ENCODE peak calls at places on chromosomes 11 and 22, in eight cellular contexts. J, Q, R, Z, M, W, H and O are unnamed samples.

GRCh38 chr22:49535126-49535525 is 292.5 kb downstream of the BRD1 start:
- DNase-seq in J (no peak), Q (no peak), R (peak), Z (no peak), M (no peak), W (no peak), H (no peak), O (no peak)

GRCh38 chr11:93348931-93349330 is 18.4 kb downstream of the DEUP1 start:
- DNase-seq in J (no peak), Q (no peak), R (no peak), Z (no peak), M (no peak), W (no peak), H (no peak), O (no peak)

GRCh38 chr11:8839957-8840945 is 70.7 kb upstream of the AKIP1 start:
- DNase-seq in J (peak), Q (peak), R (no peak), Z (peak), M (no peak), W (no peak), H (no peak), O (no peak)

GRCh38 chr11:130999992-131000770 is 83.9 kb upstream of the SNX19 start:
- DNase-seq in J (peak), Q (peak), R (peak), Z (peak), M (peak), W (no peak), H (peak), O (peak)

GRCh38 chr22:41288245-41288946 is 2.4 kb upstream of the RANGAP1 start:
- DNase-seq in J (peak), Q (peak), R (peak), Z (peak), M (peak), W (no peak), H (peak), O (peak)

GRCh38 chr11:133362921-133363320 is 169.4 kb downstream of the OPCML start:
- DNase-seq in J (no peak), Q (no peak), R (no peak), Z (no peak), M (no peak), W (no peak), H (no peak), O (no peak)

GRCh38 chr11:105202844-105203548 is 63.4 kb upstream of the CARD18 start:
- DNase-seq in J (no peak), Q (no peak), R (no peak), Z (peak), M (peak), W (no peak), H (peak), O (no peak)

GRCh38 chr11:117384045-117384444 is 56.4 kb downstream of the CEP164 start:
- DNase-seq in J (peak), Q (peak), R (peak), Z (peak), M (peak), W (no peak), H (peak), O (peak)

GRCh38 chr22:30553971-30554370 is 7.4 kb upstream of the SEC14L6 start:
- DNase-seq in J (no peak), Q (no peak), R (no peak), Z (no peak), M (no peak), W (no peak), H (no peak), O (no peak)

GRCh38 chr11:91163619-91164451 is 941.0 kb upstream of the CHORDC1 start:
- DNase-seq in J (peak), Q (no peak), R (no peak), Z (peak), M (peak), W (no peak), H (peak), O (peak)

GRCh38 chr22:29314537-29315285 is 786 bp downstream of the RASL10A start:
- DNase-seq in J (peak), Q (no peak), R (peak), Z (no peak), M (no peak), W (no peak), H (no peak), O (no peak)

GRCh38 chr11:84720706-84721402 is 906.3 kb downstream of the DLG2 start:
- DNase-seq in J (no peak), Q (no peak), R (no peak), Z (no peak), M (no peak), W (no peak), H (no peak), O (no peak)

GRCh38 chr11:2789331-2789730 is 89.5 kb upstream of the KCNQ1OT1 start:
- DNase-seq in J (no peak), Q (no peak), R (peak), Z (no peak), M (no peak), W (no peak), H (no peak), O (no peak)

GRCh38 chr11:113163291-113164030 is 150.9 kb upstream of the TTC12 start:
- DNase-seq in J (no peak), Q (no peak), R (peak), Z (no peak), M (no peak), W (no peak), H (no peak), O (no peak)

GRCh38 chr11:82557274-82557673 is 176.4 kb downstream of the FAM181B start:
- DNase-seq in J (no peak), Q (no peak), R (no peak), Z (no peak), M (no peak), W (no peak), H (no peak), O (no peak)

GRCh38 chr22:26038365-26038764 is 130.9 kb upstream of the SEZ6L start:
- DNase-seq in J (no peak), Q (no peak), R (no peak), Z (no peak), M (no peak), W (no peak), H (no peak), O (no peak)

GRCh38 chr11:130068546-130068985 is 1.1 kb upstream of the APLP2 start:
- DNase-seq in J (no peak), Q (peak), R (peak), Z (no peak), M (no peak), W (no peak), H (no peak), O (no peak)

GRCh38 chr11:78192223-78192719 is 3.6 kb downstream of the USP35 start:
- DNase-seq in J (no peak), Q (no peak), R (peak), Z (no peak), M (no peak), W (no peak), H (no peak), O (no peak)

GRCh38 chr22:37728620-37729019 is 31.8 kb downstream of the TRIOBP start:
- DNase-seq in J (no peak), Q (no peak), R (peak), Z (no peak), M (no peak), W (no peak), H (no peak), O (no peak)

GRCh38 chr22:27419473-27419872 is 382.1 kb downstream of the MN1 start:
- DNase-seq in J (no peak), Q (no peak), R (no peak), Z (peak), M (no peak), W (no peak), H (no peak), O (no peak)

GRCh38 chr11:66339686-66340483 is 3.7 kb upstream of the RIN1 start:
- DNase-seq in J (no peak), Q (no peak), R (no peak), Z (no peak), M (no peak), W (no peak), H (no peak), O (no peak)

GRCh38 chr11:87324817-87325489 is 287.2 kb downstream of the TMEM135 start:
- DNase-seq in J (no peak), Q (peak), R (no peak), Z (no peak), M (no peak), W (no peak), H (no peak), O (no peak)

GRCh38 chr11:119222308-119222707 is 16.2 kb downstream of the CBL start:
- DNase-seq in J (no peak), Q (no peak), R (peak), Z (peak), M (no peak), W (no peak), H (no peak), O (peak)

GRCh38 chr11:77044356-77044755 is 10.2 kb downstream of the B3GNT6 start:
- DNase-seq in J (no peak), Q (no peak), R (no peak), Z (no peak), M (no peak), W (no peak), H (no peak), O (no peak)

GRCh38 chr11:77047007-77047927 is 13.1 kb downstream of the B3GNT6 start:
- DNase-seq in J (peak), Q (peak), R (peak), Z (peak), M (peak), W (peak), H (peak), O (peak)

GRCh38 chr11:77049081-77049480 is 14.9 kb downstream of the B3GNT6 start:
- DNase-seq in J (no peak), Q (no peak), R (no peak), Z (no peak), M (no peak), W (no peak), H (no peak), O (no peak)

GRCh38 chr11:77044886-77045285 is 10.7 kb downstream of the B3GNT6 start:
- DNase-seq in J (no peak), Q (no peak), R (no peak), Z (no peak), M (no peak), W (no peak), H (no peak), O (no peak)

GRCh38 chr11:77046060-77046501 is 11.9 kb downstream of the B3GNT6 start:
- DNase-seq in J (peak), Q (peak), R (peak), Z (peak), M (no peak), W (no peak), H (peak), O (no peak)
- H3K4me3 ChIP-seq in J (no peak), Q (no peak), R (peak), Z (no peak), M (no peak), W (no peak), H (peak), O (no peak)

GRCh38 chr11:406796-407650 is 7.8 kb downstream of the SIGIRR start:
- DNase-seq in J (peak), Q (peak), R (peak), Z (peak), M (no peak), W (peak), H (peak), O (peak)
- TF ChIP-seq CTCF in J (no peak), Q (peak), R (no peak), Z (no peak), M (no peak), W (no peak), H (peak), O (no peak)

GRCh38 chr11:6332066-6332465 is 11.8 kb upstream of the CAVIN3 start:
- DNase-seq in J (no peak), Q (no peak), R (no peak), Z (no peak), M (no peak), W (no peak), H (no peak), O (no peak)

GRCh38 chr11:6336293-6336692 is 16.0 kb upstream of the CAVIN3 start:
- DNase-seq in J (no peak), Q (no peak), R (no peak), Z (no peak), M (no peak), W (no peak), H (no peak), O (no peak)

GRCh38 chr11:6333112-6333511 is 12.8 kb upstream of the CAVIN3 start:
- DNase-seq in J (no peak), Q (no peak), R (peak), Z (no peak), M (no peak), W (no peak), H (no peak), O (no peak)

DNA sequence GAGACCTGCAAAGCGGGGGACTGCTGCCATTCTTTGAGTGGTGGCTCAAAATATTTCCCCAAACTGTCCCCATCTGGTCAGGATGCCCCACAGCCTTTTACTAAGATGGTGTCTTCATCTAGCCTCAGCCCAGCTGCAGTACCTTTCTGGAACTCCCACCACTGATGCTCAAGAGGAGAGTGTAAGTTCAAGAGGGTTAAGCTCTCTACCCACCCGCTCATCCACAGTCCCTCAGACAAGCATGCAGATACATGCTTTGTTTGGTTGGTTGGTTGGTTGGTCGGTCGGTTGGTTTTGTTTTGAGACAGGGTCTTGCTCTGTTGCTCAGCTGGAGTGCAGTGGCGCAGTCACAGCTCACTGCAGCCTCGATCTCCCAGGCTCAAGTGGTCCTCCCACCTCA is 14.5 kb upstream of the CAVIN3 start:
- DNase-seq in J (no peak), Q (no peak), R (no peak), Z (no peak), M (no peak), W (no peak), H (no peak), O (no peak)
- H3K4me3 ChIP-seq in J (no peak), Q (no peak), R (no peak), Z (no peak), M (no peak), W (no peak), H (no peak), O (no peak)

DNA sequence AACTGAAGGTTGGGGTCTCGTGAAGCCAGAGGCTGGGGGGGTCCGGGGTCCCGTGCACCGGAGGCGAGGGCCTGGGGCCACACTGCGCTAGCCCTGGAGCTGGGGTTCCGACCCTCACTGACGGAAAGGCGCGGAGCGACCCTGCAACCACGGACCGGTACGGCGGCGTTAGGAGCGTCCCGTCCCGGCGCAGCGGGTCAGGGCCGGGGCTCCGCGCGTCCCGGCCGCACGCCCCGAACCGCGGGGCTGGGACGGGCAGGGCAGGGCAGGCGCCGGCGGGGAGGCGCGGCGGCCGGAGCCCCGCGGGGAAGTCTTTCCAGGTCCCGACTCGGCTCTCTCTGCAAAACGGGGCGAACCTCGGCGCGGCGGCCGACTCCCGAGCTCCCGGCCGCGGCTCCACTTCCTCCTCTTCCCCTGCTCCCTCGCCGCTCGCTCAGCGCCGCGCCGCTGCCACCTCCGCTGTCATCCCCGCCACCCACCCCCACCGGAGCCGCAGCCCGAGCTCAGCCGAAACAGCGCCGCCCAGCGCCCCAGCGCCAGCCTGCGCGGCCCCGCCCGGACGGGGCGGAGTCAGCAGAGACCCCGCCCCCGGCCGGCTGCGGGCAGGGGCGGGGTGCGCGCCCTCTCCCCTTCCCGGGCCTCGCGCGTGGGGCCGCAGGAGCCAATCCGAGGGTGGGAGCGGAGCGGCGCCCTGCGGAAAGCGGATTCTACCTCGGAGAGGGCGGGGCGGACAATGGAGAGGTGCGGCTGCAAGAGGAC is at the start of gene GDPD5:
- DNase-seq in J (peak), Q (peak), R (peak), Z (peak), M (no peak), W (peak), H (peak), O (peak)
- TF ChIP-seq CTCF in J (peak), Q (peak), R (peak), Z (peak), M (no peak), W (peak), H (peak), O (peak)

DNA sequence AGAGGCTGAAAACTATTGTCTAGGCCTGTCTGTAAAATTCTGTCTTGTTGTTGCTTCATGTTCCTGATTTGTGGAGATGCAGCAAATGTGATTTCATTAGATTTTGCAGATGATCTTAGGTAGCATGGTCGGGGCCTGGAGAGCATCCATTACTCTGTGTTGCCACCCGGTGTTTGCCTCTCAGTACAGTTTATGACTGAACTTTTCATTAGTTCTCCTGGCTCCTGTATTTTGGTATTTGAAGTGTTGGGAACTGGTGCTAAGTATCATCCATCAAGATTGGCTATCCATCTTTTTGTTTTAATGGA is 7.7 kb downstream of the YWHAH start:
- DNase-seq in J (no peak), Q (no peak), R (peak), Z (peak), M (no peak), W (no peak), H (no peak), O (no peak)
- H3K4me3 ChIP-seq in J (no peak), Q (no peak), R (no peak), Z (no peak), M (no peak), W (no peak), H (no peak), O (no peak)

DNA sequence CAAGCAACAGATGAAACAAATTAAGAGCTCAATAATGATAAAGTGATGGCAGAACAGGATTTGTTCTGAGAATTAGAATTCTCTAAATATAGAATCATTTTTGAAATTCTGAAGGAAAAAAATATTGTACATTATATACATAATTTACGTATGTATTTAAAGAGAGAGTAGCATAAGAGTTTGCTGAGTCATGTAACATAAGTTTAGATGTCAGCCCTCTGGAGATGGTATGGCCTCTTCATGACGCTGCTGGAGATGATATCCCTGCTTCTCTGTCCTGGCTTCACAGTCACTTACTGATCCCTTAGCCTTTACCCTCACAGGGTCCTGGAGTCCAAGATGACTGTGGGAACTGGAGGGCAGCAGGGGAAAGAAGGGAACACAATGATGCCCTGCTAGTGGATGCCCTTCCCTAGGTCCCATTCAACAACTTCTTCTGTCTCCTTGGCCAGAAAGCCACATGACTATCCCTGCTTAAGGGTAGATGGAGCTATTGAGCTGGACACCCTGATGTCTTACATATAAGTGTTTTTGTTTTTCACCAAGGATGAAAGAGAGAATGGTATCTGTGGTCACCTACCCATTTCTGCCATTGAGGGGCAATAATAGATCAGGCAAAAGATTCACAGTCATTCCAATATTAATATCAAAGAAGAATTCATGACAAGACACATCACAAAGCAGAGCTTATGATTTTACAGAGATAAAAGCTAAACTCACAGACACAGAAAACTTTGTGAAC is 753.1 kb downstream of the TBC1D22A start:
- DNase-seq in J (no peak), Q (no peak), R (no peak), Z (no peak), M (no peak), W (no peak), H (peak), O (no peak)
- TF ChIP-seq CTCF in J (no peak), Q (no peak), R (no peak), Z (no peak), M (no peak), W (no peak), H (peak), O (no peak)

DNA sequence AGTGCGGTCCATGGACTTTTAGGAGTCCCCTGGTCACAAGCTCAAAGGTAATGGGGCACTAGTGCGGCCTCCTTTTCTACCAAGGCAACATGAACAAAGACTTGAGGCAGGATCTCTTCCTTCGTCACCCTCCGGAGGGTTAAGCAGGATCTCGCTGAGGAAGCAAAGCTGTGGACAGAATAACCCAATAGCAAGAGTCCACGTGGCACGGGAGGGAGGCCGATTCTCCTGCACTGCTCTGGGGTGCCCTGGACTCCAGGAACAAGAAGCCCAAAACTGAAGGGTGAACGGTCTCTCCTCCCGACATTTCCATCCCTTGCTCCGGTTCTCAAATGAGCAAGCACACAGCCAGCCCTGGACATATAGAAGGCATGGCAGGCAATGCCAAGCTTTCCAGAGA is 20.7 kb downstream of the MYH9 start:
- DNase-seq in J (no peak), Q (no peak), R (no peak), Z (no peak), M (no peak), W (no peak), H (no peak), O (no peak)
- H3K4me3 ChIP-seq in J (no peak), Q (no peak), R (no peak), Z (no peak), M (no peak), W (peak), H (no peak), O (no peak)